ENCODE peak calls at places on chromosomes 1 and 21, in five cellular contexts. O, U, K, C and E are unnamed samples.

GRCh38 chr21:38989745-38990423 is 184.2 kb downstream of the ETS2 start:
- DNase-seq in K (no peak), O (no peak), C (no peak), U (peak; percentile 59), E (no peak)

GRCh38 chr21:25885405-25885804 is 150.6 kb downstream of the GABPA start:
- DNase-seq in U (no peak), K (no peak), O (no peak), C (no peak), E (no peak)

GRCh38 chr1:181143081-181143859 is 54.8 kb downstream of the IER5 start:
- DNase-seq in C (no peak), U (no peak), K (no peak), O (no peak), E (no peak)

GRCh38 chr21:27155130-27155500 is 188.2 kb upstream of the ADAMTS5 start:
- DNase-seq in U (no peak), O (no peak), C (no peak), K (no peak), E (no peak)

GRCh38 chr1:79100385-79100784 is 93.9 kb upstream of the ADGRL4 start:
- DNase-seq in O (no peak), C (no peak), K (no peak), U (peak; percentile 75), E (no peak)

GRCh38 chr21:35649186-35649585 is 411.1 kb downstream of the SETD4 start:
- DNase-seq in C (no peak), O (no peak), K (no peak), U (peak; percentile 53), E (no peak)

GRCh38 chr1:115809847-115810246 is 31.1 kb downstream of the NHLH2 start:
- DNase-seq in K (no peak), U (no peak), O (no peak), C (no peak), E (no peak)

GRCh38 chr1:38578444-38578951 is 281.1 kb downstream of the RRAGC start:
- DNase-seq in U (no peak), C (no peak), K (no peak), O (peak; percentile 63), E (no peak)

GRCh38 chr1:108038837-108039236 is 73.9 kb upstream of the VAV3 start:
- DNase-seq in U (no peak), C (no peak), K (no peak), O (no peak), E (no peak)

GRCh38 chr1:3568815-3569435 is 42.4 kb downstream of the MEGF6 start:
- DNase-seq in U (no peak), O (no peak), K (no peak), C (no peak), E (no peak)